ENCODE peak calls at places on chromosomes 11 and 22, in six cellular contexts. A is keratinocyte, J is neural progenitor cell, S is colonic mucosa, M is fibroblast of lung, G is mesendoderm. K is an unnamed sample.

GRCh38 chr22:48318575-48319320 is 1508.9 kb downstream of the BRD1 start:
- DNase-seq in A (no peak), J (no peak), S (no peak), M (no peak), G (no peak), K (no peak)

GRCh38 chr22:38317995-38318715 is 922 bp upstream of the CSNK1E start:
- DNase-seq in A (peak; percentile 92), J (peak; percentile 34), S (peak; percentile 91), M (peak; percentile 96), G (peak; percentile 48), K (peak; percentile 67)

GRCh38 chr11:20293531-20293930 is 70.0 kb upstream of the HTATIP2 start:
- DNase-seq in A (no peak), J (no peak), S (no peak), M (no peak), G (no peak), K (no peak)

GRCh38 chr11:54558919-54559318 is 44.9 kb downstream of the OR4C46 start:
- DNase-seq in A (no peak), J (no peak), S (no peak), M (no peak), G (no peak), K (no peak)

GRCh38 chr11:107598225-107599139 is 7.5 kb downstream of the ELMOD1 start:
- DNase-seq in A (no peak), J (peak; percentile 58), S (no peak), M (no peak), G (peak; percentile 49), K (peak; percentile 87)

GRCh38 chr11:47412152-47412746 is 3.9 kb downstream of the SLC39A13 start:
- DNase-seq in A (no peak), J (peak; percentile 80), S (peak; percentile 52), M (no peak), G (peak; percentile 75), K (peak; percentile 94)

GRCh38 chr11:134374891-134375550 is 37.0 kb downstream of the B3GAT1 start:
- DNase-seq in A (no peak), J (no peak), S (no peak), M (no peak), G (no peak), K (no peak)

GRCh38 chr11:13337986-13338436 is 60.4 kb downstream of the BMAL1 start:
- DNase-seq in A (no peak), J (no peak), S (no peak), M (peak; percentile 83), G (no peak), K (no peak)

GRCh38 chr22:46093796-46094195 is 56.5 kb upstream of the PPARA start:
- DNase-seq in A (no peak), J (no peak), S (no peak), M (no peak), G (no peak), K (no peak)

GRCh38 chr11:94924074-94925031 is 49.0 kb downstream of the CWC15 start:
- DNase-seq in A (no peak), J (no peak), S (no peak), M (no peak), G (no peak), K (no peak)

GRCh38 chr11:94928146-94928995 is 45.0 kb downstream of the CWC15 start:
- DNase-seq in A (no peak), J (no peak), S (no peak), M (peak; percentile 57), G (no peak), K (no peak)

GRCh38 chr11:94926271-94926625 is 47.1 kb downstream of the CWC15 start:
- DNase-seq in A (no peak), J (no peak), S (no peak), M (peak; percentile 32), G (peak; percentile 41), K (no peak)

GRCh38 chr11:94926698-94927237 is 46.6 kb downstream of the CWC15 start:
- DNase-seq in A (no peak), J (no peak), S (peak; percentile 58), M (peak; percentile 89), G (peak; percentile 73), K (no peak)

DNA sequence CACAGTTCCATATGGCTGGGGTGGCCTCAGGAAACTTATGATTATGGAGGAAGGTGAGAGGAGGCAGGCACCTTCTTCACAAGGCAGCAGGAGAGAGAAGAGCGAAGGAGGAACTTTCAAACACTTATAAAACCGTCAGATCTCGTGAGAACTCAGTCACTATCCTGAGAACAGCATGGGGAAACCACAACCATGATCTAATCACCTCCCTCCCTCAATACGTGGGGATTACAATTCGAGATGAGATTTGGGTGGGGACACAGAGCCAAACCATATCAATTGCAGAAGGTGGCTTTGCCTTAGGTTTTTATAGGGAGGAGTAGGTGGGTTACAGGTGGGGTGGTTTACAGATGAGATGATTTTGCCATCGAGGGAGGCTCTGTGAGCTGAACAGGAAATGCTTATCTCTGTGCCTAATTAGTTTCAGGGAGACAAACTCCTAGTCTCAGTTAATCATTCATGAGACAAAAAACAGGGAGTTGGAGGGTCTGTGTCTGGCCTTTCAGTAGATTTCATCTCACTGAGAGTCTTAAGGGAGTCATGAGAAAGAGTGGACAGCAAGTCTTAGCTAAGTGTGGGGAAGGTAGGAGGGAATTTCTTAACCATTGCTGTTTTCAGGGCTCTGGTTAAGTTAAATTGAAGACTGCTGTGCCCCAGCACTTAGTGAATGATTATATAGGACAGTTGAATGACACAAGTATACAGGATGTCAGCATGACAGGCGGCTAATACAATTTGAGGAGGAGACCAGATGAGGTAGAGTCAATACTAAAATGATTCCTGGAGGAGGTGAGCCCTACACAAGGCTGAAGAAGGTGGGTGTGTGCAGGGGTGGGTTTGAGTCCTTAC is 47.7 kb downstream of the CWC15 start:
- DNase-seq in A (no peak), J (no peak), S (no peak), M (no peak), G (peak; percentile 58), K (no peak)
- H3K9ac ChIP-seq in A (no peak overlapping the region), J (no peak overlapping the region), S (no peak overlapping the region), M (no peak overlapping the region), G (no peak overlapping the region), K (no peak overlapping the region)

DNA sequence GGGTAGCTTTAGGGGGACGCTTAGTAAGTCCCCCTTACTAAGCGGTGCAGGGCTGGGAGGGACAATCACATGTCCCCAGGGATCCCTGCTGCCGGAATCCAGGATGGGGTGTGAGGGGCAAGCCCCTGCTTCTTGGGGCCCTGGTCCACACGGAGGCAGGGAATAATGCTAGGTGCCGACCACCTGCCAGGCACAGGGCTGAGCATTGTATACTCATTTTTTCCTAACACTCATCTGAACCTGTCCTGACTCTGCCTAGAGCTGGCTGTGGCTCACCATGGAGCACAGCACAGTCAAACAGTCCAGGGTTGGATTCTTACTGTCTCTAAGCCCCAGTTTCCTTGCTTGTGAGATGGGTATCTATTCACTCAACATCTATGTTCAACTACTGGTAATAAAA is 1.4 kb upstream of the LTBP3 start:
- DNase-seq in A (no peak), J (no peak), S (no peak), M (no peak), G (no peak), K (no peak)
- H3K4me1 ChIP-seq in A (peaks cover 51% of the 10 kb centered on the region), J (peaks cover 30% of the 10 kb centered on the region), S (peaks cover 34% of the 10 kb centered on the region), M (peaks cover 43% of the 10 kb centered on the region), G (peaks cover 9% of the 10 kb centered on the region), K (peaks cover 14% of the 10 kb centered on the region)

GRCh38 chr11:79397252-79397651 is 43.6 kb downstream of the TENM4 start:
- DNase-seq in A (no peak), J (no peak), S (no peak), M (peak; percentile 80), G (no peak), K (no peak)
- H3K9ac ChIP-seq in A (no peak overlapping the region), J (no peak overlapping the region), S (no peak overlapping the region), M (no peak overlapping the region), G (no peak overlapping the region), K (no peak overlapping the region)

GRCh38 chr22:32850157-32850556 is 48.7 kb downstream of the TIMP3 start:
- DNase-seq in A (no peak), J (no peak), S (no peak), M (no peak), G (no peak), K (no peak)

GRCh38 chr22:32848226-32848625 is 46.7 kb downstream of the TIMP3 start:
- DNase-seq in A (no peak), J (no peak), S (no peak), M (no peak), G (no peak), K (no peak)

GRCh38 chr22:32852346-32853251 is 51.1 kb downstream of the TIMP3 start:
- DNase-seq in A (no peak), J (no peak), S (peak; percentile 43), M (no peak), G (no peak), K (no peak)

GRCh38 chr22:32849501-32849900 is 48.0 kb downstream of the TIMP3 start:
- DNase-seq in A (no peak), J (no peak), S (no peak), M (no peak), G (no peak), K (no peak)

DNA sequence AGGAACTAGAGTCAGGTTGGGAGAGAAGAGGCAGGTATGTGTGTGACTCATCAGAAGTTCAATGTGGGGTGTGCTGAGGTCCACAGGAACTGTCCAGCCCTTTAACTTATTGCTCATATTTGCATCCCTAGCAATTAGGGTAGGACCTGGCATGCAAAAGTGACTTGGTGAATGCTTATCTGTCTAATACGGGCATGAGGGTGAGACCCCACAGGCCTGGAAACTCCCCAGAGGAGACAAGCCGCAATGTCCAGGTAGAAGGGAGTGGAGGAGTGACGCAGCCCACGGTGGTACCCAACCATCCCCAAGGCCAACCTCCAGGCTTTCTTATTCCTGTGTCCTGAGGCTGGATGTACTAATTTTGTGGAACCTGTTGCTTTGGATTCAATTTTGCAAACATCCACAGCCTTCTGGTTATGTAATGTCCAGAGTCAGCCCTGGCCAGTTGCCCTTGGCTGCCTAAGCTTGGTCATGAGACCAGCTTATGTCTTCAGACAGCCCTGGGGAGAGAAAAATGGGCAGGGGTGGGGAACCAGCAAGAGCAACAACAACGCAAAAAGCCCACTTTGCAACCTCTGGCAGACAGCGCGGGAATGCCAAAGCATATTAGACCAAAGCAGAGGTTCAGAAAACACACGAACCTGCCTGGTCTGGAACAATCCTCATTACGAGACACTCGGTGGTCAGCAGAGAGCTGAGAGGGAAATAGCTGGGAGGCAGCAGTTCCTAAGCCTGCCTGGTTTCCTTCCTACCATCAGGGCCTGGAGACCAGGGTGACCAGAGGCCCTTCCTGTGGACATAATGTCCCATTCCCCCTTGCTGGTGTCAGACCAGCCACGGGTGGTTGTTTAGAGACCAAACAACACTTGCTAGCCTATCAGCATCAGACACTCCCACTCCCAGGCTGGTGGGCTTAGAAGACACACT is 49.3 kb downstream of the TIMP3 start:
- DNase-seq in A (no peak), J (no peak), S (peak; percentile 59), M (no peak), G (no peak), K (no peak)
- H3K4me1 ChIP-seq in A (peaks cover 7% of the 10 kb centered on the region), J (no peaks in the 10 kb centered on the region), S (no peaks in the 10 kb centered on the region), M (no peaks in the 10 kb centered on the region), G (no peaks in the 10 kb centered on the region), K (no peaks in the 10 kb centered on the region)

DNA sequence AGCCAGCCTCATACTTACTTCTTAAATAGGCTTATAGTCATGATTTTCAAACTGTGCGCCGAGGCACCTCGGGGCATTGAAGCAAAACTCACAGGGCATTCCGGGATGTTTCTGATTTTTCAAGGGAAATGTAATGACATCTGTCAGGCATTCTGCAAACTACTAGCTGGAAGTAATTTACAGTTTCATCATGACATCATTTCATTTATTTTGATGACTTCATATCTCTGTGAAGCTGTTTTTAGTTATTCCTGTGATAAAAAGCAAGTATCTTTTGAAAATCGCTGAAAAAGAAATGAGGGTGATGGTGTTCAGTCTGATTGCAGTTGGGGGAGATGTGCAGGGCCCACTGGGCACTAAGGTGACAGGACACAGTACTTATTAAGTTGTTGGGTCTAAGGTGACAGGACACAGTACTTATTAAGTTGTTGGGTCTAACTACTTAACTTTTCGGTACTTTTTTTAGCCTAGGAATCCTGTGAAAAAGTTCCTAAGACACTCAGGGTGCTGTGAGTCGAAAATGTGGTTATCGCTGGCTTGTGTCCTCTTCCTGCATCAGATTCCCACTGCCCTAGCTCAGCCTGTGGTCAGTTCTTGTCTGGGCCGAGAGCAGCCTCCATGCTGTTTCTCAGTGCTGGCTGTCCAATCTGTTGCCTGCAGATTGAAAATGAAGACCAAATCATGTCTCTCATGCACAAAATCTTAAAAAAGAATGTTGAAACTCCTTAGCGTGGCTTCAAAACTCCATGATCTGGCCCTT is 42.6 kb downstream of the APLP2 start:
- DNase-seq in A (no peak), J (no peak), S (no peak), M (peak; percentile 61), G (no peak), K (no peak)
- H3K9ac ChIP-seq in A (no peak overlapping the region), J (no peak overlapping the region), S (no peak overlapping the region), M (no peak overlapping the region), G (no peak overlapping the region), K (no peak overlapping the region)